ENCODE peak calls at places on chromosomes 11 and 22, in four cellular contexts. T is prostate gland, Q is RWPE1, C is coronary artery. D is an unnamed sample.
A peak's percentile ranks its signal among the peaks of the same experiment; 100 is the strongest.

GRCh38 chr11:128521697-128522062 is 65.7 kb downstream of the ETS1 start:
- DNase-seq in T (no peak), Q (no peak), C (peak; percentile 81), D (no peak)

GRCh38 chr22:44567846-44568493 is 69.9 kb upstream of the RTL6 start:
- DNase-seq in T (no peak), Q (no peak), C (no peak), D (peak; percentile 46)

GRCh38 chr11:122690801-122691649 is 35.5 kb downstream of the UBASH3B start:
- DNase-seq in T (no peak), Q (no peak), C (no peak), D (no peak)

GRCh38 chr22:28032896-28033295 is 113.8 kb upstream of the PITPNB start:
- DNase-seq in T (no peak), Q (no peak), C (no peak), D (no peak)

GRCh38 chr11:35927730-35928129 is 16.1 kb upstream of the LDLRAD3 start:
- DNase-seq in T (peak; percentile 92), Q (peak; percentile 91), C (no peak), D (peak; percentile 60)

GRCh38 chr11:108680267-108680666 is 15.4 kb downstream of the DDX10 start:
- DNase-seq in T (no peak), Q (no peak), C (no peak), D (no peak)

GRCh38 chr11:69641681-69642548 is 959 bp downstream of the CCND1 start:
- DNase-seq in T (no peak), Q (no peak), C (peak; percentile 77), D (no peak)

GRCh38 chr22:42972592-42973535 is 42.1 kb downstream of the PACSIN2 start:
- DNase-seq in T (no peak), Q (no peak), C (no peak), D (no peak)

GRCh38 chr11:1480555-1481482 is 5.8 kb downstream of the MOB2 start:
- DNase-seq in T (no peak), Q (no peak), C (no peak), D (no peak)

GRCh38 chr22:45860201-45860600 is 116.8 kb downstream of the WNT7B start:
- DNase-seq in T (no peak), Q (no peak), C (no peak), D (no peak)

GRCh38 chr11:83159901-83160865 is 3.3 kb downstream of the PCF11 start:
- DNase-seq in T (peak; percentile 80), Q (peak; percentile 25), C (no peak), D (peak; percentile 44)

GRCh38 chr11:69567951-69568808 is 72.8 kb upstream of the CCND1 start:
- DNase-seq in T (no peak), Q (no peak), C (peak; percentile 55), D (no peak)

GRCh38 chr22:24357547-24357946 is 69.9 kb upstream of the ADORA2A start:
- DNase-seq in T (no peak), Q (no peak), C (no peak), D (no peak)

GRCh38 chr11:47488111-47488510 is 39.2 kb upstream of the RAPSN start:
- DNase-seq in T (no peak), Q (no peak), C (no peak), D (no peak)

GRCh38 chr11:66868726-66869291 is 11.9 kb downstream of the LRFN4 start:
- DNase-seq in T (no peak), Q (peak; percentile 73), C (no peak), D (peak; percentile 76)

GRCh38 chr11:44823920-44824704 is 97.3 kb downstream of the TSPAN18 start:
- DNase-seq in T (no peak), Q (no peak), C (no peak), D (no peak)

GRCh38 chr11:1285316-1285744 is 24.1 kb downstream of the TOLLIP start:
- DNase-seq in T (no peak), Q (no peak), C (no peak), D (no peak)

DNA sequence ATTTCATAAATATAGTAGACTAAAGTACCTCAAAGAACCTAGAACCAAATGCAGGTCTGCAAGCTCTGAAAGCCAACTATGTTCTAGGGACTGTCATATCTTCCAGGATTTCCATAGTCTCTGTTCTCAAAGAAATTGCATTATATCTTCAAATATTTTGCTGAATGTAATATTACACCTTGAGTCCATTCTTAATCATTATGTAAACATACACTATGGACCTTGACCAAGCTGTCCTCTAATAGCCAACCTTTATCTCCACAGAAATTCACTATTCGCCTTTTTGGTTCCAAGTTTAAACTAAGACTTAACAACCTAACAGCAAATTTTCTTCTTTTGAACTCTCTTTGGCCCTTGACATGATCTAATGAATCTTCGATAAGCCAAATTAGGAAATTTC is 678.6 kb upstream of the ARHGAP42 start:
- DNase-seq in T (no peak), Q (no peak), C (no peak), D (peak; percentile 10)
- TF ChIP-seq CTCF in T (no peak), Q (no peak), C (no peak), D (no peak)

GRCh38 chr22:37190262-37190780 is 2.3 kb upstream of the C1QTNF6 start:
- DNase-seq in T (no peak), Q (no peak), C (no peak), D (no peak)
- H3K27ac ChIP-seq in T (no peak overlapping the region), Q (no peak overlapping the region), C (no peak overlapping the region), D (peak overlapping the region; percentile 97)

GRCh38 chr11:115611343-115611742 is 107.1 kb upstream of the CADM1 start:
- DNase-seq in T (no peak), Q (no peak), C (no peak), D (no peak)

GRCh38 chr11:115616941-115617340 is 112.7 kb upstream of the CADM1 start:
- DNase-seq in T (no peak), Q (no peak), C (no peak), D (no peak)

GRCh38 chr11:115613004-115613403 is 108.8 kb upstream of the CADM1 start:
- DNase-seq in T (no peak), Q (no peak), C (no peak), D (no peak)

GRCh38 chr11:115612331-115612730 is 108.1 kb upstream of the CADM1 start:
- DNase-seq in T (no peak), Q (no peak), C (no peak), D (no peak)

GRCh38 chr11:115613986-115614625 is 109.9 kb upstream of the CADM1 start:
- DNase-seq in T (no peak), Q (peak; percentile 66), C (no peak), D (peak; percentile 34)
- TF ChIP-seq CTCF in T (no peak), Q (no peak), C (no peak), D (no peak)

GRCh38 chr22:21626735-21627469 is 2.9 kb downstream of the YDJC start:
- DNase-seq in T (no peak), Q (no peak), C (no peak), D (no peak)

GRCh38 chr22:21626073-21626734 is 3.6 kb downstream of the YDJC start:
- DNase-seq in T (no peak), Q (no peak), C (no peak), D (no peak)

GRCh38 chr22:21623402-21623970 is 6.3 kb downstream of the YDJC start:
- DNase-seq in T (no peak), Q (no peak), C (no peak), D (no peak)

GRCh38 chr22:21624120-21624879 is 5.5 kb downstream of the YDJC start:
- DNase-seq in T (peak; percentile 36), Q (no peak), C (no peak), D (peak; percentile 45)

GRCh38 chr22:21624880-21625791 is 4.7 kb downstream of the YDJC start:
- DNase-seq in T (no peak), Q (no peak), C (no peak), D (no peak)
- H3K27ac ChIP-seq in T (no peak overlapping the region), Q (peak overlapping the region; percentile 84), C (no peak overlapping the region), D (no peak overlapping the region)

DNA sequence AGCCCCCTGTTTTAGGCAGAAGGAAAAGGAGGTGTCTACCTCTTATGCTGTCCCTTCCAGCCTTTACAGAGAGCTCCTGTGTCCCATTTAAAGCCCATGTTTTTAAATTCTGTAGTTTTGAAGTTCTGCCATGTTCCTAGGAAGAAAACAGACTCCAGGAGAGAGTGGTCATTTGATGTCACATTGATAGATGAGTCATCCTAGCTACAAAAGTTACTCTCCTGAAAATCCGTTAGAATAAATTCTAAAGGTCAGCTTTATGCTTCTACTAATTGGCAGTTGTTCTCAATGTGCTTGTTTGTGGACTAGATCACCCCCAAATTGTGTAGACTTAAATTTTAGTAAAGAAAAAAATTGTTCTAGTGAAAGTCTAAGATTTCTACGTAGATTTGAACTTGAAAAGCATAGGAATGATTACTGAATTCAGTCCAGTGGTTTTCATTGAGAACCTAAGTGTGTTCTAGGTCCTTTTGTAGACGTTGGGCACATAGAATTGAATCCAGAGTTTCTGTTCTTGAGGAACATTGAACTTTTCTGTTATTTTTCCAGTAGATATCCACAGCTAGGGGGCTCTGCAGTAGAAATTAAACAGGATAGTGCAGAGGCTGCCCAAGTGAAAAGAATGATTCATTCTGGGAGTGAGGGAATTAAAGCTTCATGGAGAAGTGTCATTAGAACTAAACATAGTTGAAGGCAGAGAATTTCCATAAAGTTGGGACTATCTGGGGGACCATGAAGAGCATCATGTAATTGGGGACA is 140.6 kb upstream of the RASSF10 start:
- DNase-seq in T (no peak), Q (no peak), C (no peak), D (no peak)
- TF ChIP-seq CTCF in T (no peak), Q (no peak), C (no peak), D (peak; percentile 20)

DNA sequence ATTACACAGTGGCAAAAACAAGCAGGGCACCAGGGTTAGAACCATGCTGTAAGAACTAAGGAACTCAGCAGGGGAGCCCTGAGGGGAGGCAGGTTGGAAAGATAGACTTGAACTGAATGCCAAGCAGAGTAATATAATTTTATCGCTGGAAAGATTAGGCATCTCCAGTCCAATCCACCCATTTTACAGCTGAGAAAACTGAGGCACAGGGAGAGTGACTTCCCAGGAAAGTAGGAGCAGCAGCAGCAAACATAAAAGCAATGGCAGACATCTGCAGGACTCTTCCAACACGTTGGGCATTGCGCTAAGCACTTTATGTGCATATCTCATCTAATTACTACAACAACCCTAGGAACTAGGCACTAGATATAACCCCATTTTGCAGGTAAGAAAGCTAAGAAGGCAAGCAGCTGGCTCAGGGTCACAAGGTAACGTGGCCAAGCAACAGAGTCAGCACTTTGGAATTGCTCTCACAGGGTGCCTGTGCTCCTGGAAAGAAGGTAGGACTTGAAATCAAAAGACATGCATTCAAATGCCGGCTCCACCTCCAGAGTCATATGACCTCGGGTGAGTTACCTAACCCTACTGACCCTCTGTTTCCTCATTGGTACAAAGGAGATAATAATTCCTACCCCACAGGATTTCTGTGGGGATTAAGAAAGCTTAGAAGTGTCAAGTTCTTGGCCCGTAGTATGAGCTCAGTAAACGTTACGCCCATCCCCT is 215.3 kb downstream of the BARX2 start:
- DNase-seq in T (no peak), Q (no peak), C (no peak), D (no peak)
- H3K27ac ChIP-seq in T (no peak overlapping the region), Q (no peak overlapping the region), C (no peak overlapping the region), D (no peak overlapping the region)

DNA sequence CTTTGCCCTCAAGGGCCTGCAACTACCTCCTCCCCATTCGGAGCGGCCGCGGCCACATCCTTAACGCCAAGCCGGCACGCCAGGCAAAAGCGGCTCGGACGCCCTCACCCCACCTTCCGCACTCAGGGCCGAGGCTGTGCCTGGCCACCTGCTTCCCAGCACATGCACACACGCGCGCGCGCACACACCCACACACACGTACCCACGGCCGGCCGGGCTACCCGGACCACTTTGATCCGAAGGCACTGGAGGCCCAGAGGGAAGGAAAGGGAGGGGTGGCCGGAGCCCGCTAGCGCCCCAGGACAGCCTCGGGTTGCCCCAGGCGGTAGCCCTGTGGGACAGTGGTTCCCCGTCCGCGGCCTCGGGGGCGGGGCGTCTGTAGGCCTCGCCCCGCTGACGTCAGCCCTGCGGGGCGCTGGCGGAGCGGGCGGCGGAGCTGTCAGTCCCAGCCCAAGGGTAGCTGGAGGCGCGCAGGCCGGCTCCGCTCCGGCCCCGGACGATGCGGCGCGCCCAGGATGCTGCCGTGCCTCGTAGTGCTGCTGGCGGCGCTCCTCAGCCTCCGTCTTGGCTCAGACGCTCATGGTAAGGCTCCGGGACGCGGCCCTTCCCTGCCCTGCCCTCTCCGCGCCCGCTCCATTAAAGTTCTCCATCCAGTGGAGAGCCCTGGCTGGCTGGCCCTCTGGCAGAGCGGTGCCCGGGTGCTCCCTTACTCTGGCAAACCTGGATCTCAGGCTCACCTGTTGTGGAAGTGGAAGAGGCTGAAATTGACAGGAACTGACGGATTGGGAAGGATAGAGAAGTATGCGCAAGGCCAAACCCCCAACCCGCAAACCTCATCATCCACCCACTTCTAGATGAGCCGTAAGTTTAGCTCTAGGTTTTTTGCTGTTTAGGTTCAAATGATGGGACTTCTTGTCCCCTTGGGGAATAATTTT is at the start of gene IL10RA:
- DNase-seq in T (peak; percentile 47), Q (peak; percentile 77), C (peak; percentile 85), D (peak; percentile 91)
- TF ChIP-seq CTCF in T (no peak), Q (no peak), C (no peak), D (no peak)